ENCODE peak calls at places on chromosomes 4 and X, in four cellular contexts. One of them, this sample, is unnamed.

GRCh38 chrX:86171366-86171765 is 23.1 kb downstream of the DACH2 start:
- DNase-seq in foreskin fibroblast: no peak
- DNase-seq in PC-3: peak; percentile 28
- DNase-seq in breast epithelium: no peak
- DNase-seq in this sample: no peak

GRCh38 chr4:100175853-100176252 is 14.4 kb downstream of the DDIT4L start:
- DNase-seq in foreskin fibroblast: no peak
- DNase-seq in PC-3: no peak
- DNase-seq in breast epithelium: no peak
- DNase-seq in this sample: no peak

GRCh38 chr4:153109296-153109868 is 94.9 kb upstream of the TRIM2 start:
- DNase-seq in foreskin fibroblast: no peak
- DNase-seq in PC-3: no peak
- DNase-seq in breast epithelium: no peak
- DNase-seq in this sample: no peak

GRCh38 chr4:139776235-139776634 is 110.6 kb downstream of the MGST2 start:
- DNase-seq in breast epithelium: no peak
- DNase-seq in PC-3: no peak
- DNase-seq in foreskin fibroblast: no peak
- DNase-seq in this sample: no peak

GRCh38 chrX:155112171-155112570 is 40.9 kb downstream of the BRCC3 start:
- DNase-seq in breast epithelium: no peak
- DNase-seq in foreskin fibroblast: no peak
- DNase-seq in PC-3: peak; percentile 74
- DNase-seq in this sample: no peak

GRCh38 chr4:128291096-128291495 is 3.5 kb upstream of the PGRMC2 start:
- DNase-seq in foreskin fibroblast: no peak
- DNase-seq in breast epithelium: no peak
- DNase-seq in PC-3: no peak
- DNase-seq in this sample: no peak

GRCh38 chr4:181301735-181302380 is 941.3 kb upstream of the TENM3 start:
- DNase-seq in PC-3: peak; percentile 33
- DNase-seq in breast epithelium: no peak
- DNase-seq in foreskin fibroblast: no peak
- DNase-seq in this sample: no peak

GRCh38 chrX:40083120-40083978 is 14.4 kb downstream of the BCOR start:
- DNase-seq in breast epithelium: no peak
- DNase-seq in foreskin fibroblast: no peak
- DNase-seq in PC-3: peak; percentile 40
- DNase-seq in this sample: no peak

GRCh38 chr4:158446106-158446505 is 75.6 kb upstream of the RXFP1 start:
- DNase-seq in foreskin fibroblast: peak; percentile 82
- DNase-seq in breast epithelium: no peak
- DNase-seq in PC-3: peak; percentile 15
- DNase-seq in this sample: no peak

GRCh38 chr4:145352438-145353145 is 129.1 kb upstream of the SMAD1 start:
- DNase-seq in PC-3: no peak
- DNase-seq in foreskin fibroblast: no peak
- DNase-seq in breast epithelium: no peak
- DNase-seq in this sample: no peak

GRCh38 chr4:123941306-123941705 is 544.7 kb downstream of the SPRY1 start:
- DNase-seq in foreskin fibroblast: peak; percentile 61
- DNase-seq in breast epithelium: no peak
- DNase-seq in PC-3: no peak
- DNase-seq in this sample: no peak

GRCh38 chrX:110178179-110178865 is 139.6 kb downstream of the AMMECR1 start:
- DNase-seq in foreskin fibroblast: no peak
- DNase-seq in PC-3: no peak
- DNase-seq in breast epithelium: no peak
- DNase-seq in this sample: no peak

GRCh38 chrX:118345401-118346257 is at the start of gene WDR44:
- DNase-seq in PC-3: peak; percentile 96
- DNase-seq in foreskin fibroblast: peak; percentile 92
- DNase-seq in breast epithelium: peak; percentile 90
- DNase-seq in this sample: peak; percentile 98

GRCh38 chr4:177239878-177240277 is 69.8 kb upstream of the NEIL3 start:
- DNase-seq in foreskin fibroblast: no peak
- DNase-seq in PC-3: no peak
- DNase-seq in breast epithelium: no peak
- DNase-seq in this sample: no peak

GRCh38 chrX:68829594-68830485 is 1.0 kb downstream of the EFNB1 start:
- DNase-seq in foreskin fibroblast: peak; percentile 36
- DNase-seq in breast epithelium: no peak
- DNase-seq in PC-3: no peak
- DNase-seq in this sample: peak; percentile 87

GRCh38 chrX:68832101-68832416 is 3.2 kb downstream of the EFNB1 start:
- DNase-seq in PC-3: peak; percentile 70
- DNase-seq in breast epithelium: no peak
- DNase-seq in foreskin fibroblast: peak; percentile 74
- DNase-seq in this sample: peak; percentile 90

GRCh38 chrX:68830486-68831404 is 1.9 kb downstream of the EFNB1 start:
- DNase-seq in foreskin fibroblast: no peak
- DNase-seq in PC-3: peak; percentile 26
- DNase-seq in breast epithelium: no peak
- DNase-seq in this sample: peak; percentile 84

GRCh38 chrX:68832516-68833447 is 4.0 kb downstream of the EFNB1 start:
- DNase-seq in foreskin fibroblast: no peak
- DNase-seq in PC-3: no peak
- DNase-seq in breast epithelium: no peak
- DNase-seq in this sample: no peak

DNA sequence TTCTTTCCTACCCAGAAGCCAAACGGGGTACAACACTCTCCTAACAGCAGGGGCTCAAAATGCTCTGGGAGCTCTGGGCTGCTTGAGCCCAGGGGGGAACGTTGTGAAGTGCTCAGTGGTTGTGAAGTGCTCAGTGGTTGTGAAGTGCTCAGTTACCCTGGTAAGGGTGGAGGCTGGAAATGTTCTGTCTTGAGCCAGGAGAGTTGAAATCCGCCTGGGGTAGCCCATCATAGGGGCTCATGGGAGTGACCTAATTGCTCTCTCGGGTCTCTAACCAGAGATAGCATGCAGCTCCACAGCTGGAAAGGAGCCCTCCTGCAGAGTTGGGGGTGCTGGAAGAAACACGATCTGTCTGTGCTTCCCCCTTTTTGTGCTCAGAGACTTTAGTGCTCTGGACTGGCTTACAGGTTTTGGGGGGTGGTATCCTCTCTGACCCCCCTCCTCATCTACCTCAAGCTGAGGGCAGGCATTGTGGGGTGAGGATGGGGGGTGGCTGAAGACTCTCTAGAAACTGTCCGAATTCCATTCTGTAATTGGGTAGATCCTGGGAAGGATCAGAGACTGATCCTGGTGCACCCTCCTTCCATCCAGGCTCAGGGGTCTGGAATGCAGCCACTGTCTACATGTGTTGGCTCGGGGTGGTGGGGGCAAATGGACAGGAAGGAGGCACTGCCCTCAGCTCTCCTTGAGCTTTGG is 2.7 kb downstream of the EFNB1 start:
- DNase-seq in PC-3: no peak
- DNase-seq in breast epithelium: no peak
- DNase-seq in foreskin fibroblast: no peak
- DNase-seq in this sample: peak; percentile 81
- H3K4me3 ChIP-seq in PC-3: peak overlapping the region; percentile 93
- H3K4me3 ChIP-seq in breast epithelium: peak overlapping the region; percentile 82
- H3K4me3 ChIP-seq in foreskin fibroblast: peak overlapping the region; percentile 63
- H3K4me3 ChIP-seq in this sample: peak overlapping the region; percentile 8

GRCh38 chrX:137286423-137286822 is 252.6 kb upstream of the GPR101 start:
- DNase-seq in foreskin fibroblast: no peak
- DNase-seq in PC-3: no peak
- DNase-seq in breast epithelium: no peak
- DNase-seq in this sample: no peak

DNA sequence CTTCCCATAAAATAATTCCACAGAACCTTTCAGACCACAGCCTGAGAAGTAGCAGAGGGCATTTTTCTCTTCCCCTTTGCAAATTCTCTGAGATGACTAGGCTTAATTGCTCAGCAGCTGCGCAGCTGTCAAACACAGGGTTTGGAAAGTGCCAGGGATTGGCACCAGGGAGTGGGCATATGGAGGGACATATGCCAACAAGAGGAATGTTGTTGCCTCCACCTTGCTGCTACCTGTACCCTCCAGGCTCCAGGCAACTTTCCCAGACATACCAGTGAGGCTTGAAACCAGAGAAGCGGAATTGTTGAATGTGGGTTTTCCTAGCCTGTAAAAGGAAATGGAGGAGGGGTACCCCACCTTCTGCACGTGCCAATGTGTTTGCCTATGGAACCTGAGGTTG is 256.2 kb upstream of the GPR101 start:
- DNase-seq in PC-3: no peak
- DNase-seq in foreskin fibroblast: no peak
- DNase-seq in breast epithelium: no peak
- DNase-seq in this sample: no peak
- H3K4me3 ChIP-seq in PC-3: no peak overlapping the region
- H3K4me3 ChIP-seq in foreskin fibroblast: no peak overlapping the region
- H3K4me3 ChIP-seq in breast epithelium: no peak overlapping the region
- H3K4me3 ChIP-seq in this sample: no peak overlapping the region

GRCh38 chrX:107507093-107507743 is 57.8 kb downstream of the FRMPD3 start:
- DNase-seq in foreskin fibroblast: no peak
- DNase-seq in PC-3: no peak
- DNase-seq in breast epithelium: no peak
- DNase-seq in this sample: peak; percentile 68
- H3K4me3 ChIP-seq in foreskin fibroblast: no peak overlapping the region
- H3K4me3 ChIP-seq in PC-3: no peak overlapping the region
- H3K4me3 ChIP-seq in breast epithelium: peak overlapping the region; percentile 42
- H3K4me3 ChIP-seq in this sample: no peak overlapping the region

GRCh38 chr4:119189638-119190037 is 22.9 kb upstream of the USP53 start:
- DNase-seq in breast epithelium: no peak
- DNase-seq in PC-3: no peak
- DNase-seq in foreskin fibroblast: peak; percentile 43
- DNase-seq in this sample: no peak
- H3K4me3 ChIP-seq in breast epithelium: no peak overlapping the region
- H3K4me3 ChIP-seq in PC-3: no peak overlapping the region
- H3K4me3 ChIP-seq in foreskin fibroblast: no peak overlapping the region
- H3K4me3 ChIP-seq in this sample: no peak overlapping the region

GRCh38 chr4:2036327-2036726 is 22.8 kb upstream of the NAT8L start:
- DNase-seq in breast epithelium: no peak
- DNase-seq in PC-3: no peak
- DNase-seq in foreskin fibroblast: no peak
- DNase-seq in this sample: peak; percentile 50

GRCh38 chr4:2041234-2042130 is 17.6 kb upstream of the NAT8L start:
- DNase-seq in PC-3: peak; percentile 78
- DNase-seq in foreskin fibroblast: peak; percentile 74
- DNase-seq in breast epithelium: no peak
- DNase-seq in this sample: peak; percentile 92

GRCh38 chr4:2042207-2042946 is 16.8 kb upstream of the NAT8L start:
- DNase-seq in PC-3: no peak
- DNase-seq in foreskin fibroblast: no peak
- DNase-seq in breast epithelium: no peak
- DNase-seq in this sample: peak; percentile 86

GRCh38 chr4:2040391-2041233 is 18.5 kb upstream of the NAT8L start:
- DNase-seq in PC-3: no peak
- DNase-seq in breast epithelium: no peak
- DNase-seq in foreskin fibroblast: no peak
- DNase-seq in this sample: peak; percentile 82

GRCh38 chr4:2036866-2037265 is 22.3 kb upstream of the NAT8L start:
- DNase-seq in breast epithelium: no peak
- DNase-seq in foreskin fibroblast: no peak
- DNase-seq in PC-3: no peak
- DNase-seq in this sample: no peak
- H3K4me3 ChIP-seq in breast epithelium: no peak overlapping the region
- H3K4me3 ChIP-seq in foreskin fibroblast: no peak overlapping the region
- H3K4me3 ChIP-seq in PC-3: no peak overlapping the region
- H3K4me3 ChIP-seq in this sample: no peak overlapping the region

GRCh38 chr4:184355111-184355604 is 119.2 kb downstream of the IRF2 start:
- DNase-seq in foreskin fibroblast: peak; percentile 96
- DNase-seq in breast epithelium: peak; percentile 46
- DNase-seq in PC-3: peak; percentile 89
- DNase-seq in this sample: peak; percentile 61
- H3K4me3 ChIP-seq in foreskin fibroblast: no peak overlapping the region
- H3K4me3 ChIP-seq in breast epithelium: no peak overlapping the region
- H3K4me3 ChIP-seq in PC-3: no peak overlapping the region
- H3K4me3 ChIP-seq in this sample: no peak overlapping the region

GRCh38 chr4:18689308-18689915 is 667.9 kb upstream of the LCORL start:
- DNase-seq in PC-3: peak; percentile 76
- DNase-seq in breast epithelium: peak; percentile 36
- DNase-seq in foreskin fibroblast: peak; percentile 28
- DNase-seq in this sample: no peak

GRCh38 chr4:18686338-18687039 is 664.9 kb upstream of the LCORL start:
- DNase-seq in breast epithelium: no peak
- DNase-seq in PC-3: peak; percentile 51
- DNase-seq in foreskin fibroblast: no peak
- DNase-seq in this sample: no peak

GRCh38 chr4:18695733-18696527 is 674.4 kb upstream of the LCORL start:
- DNase-seq in breast epithelium: no peak
- DNase-seq in foreskin fibroblast: no peak
- DNase-seq in PC-3: no peak
- DNase-seq in this sample: no peak

DNA sequence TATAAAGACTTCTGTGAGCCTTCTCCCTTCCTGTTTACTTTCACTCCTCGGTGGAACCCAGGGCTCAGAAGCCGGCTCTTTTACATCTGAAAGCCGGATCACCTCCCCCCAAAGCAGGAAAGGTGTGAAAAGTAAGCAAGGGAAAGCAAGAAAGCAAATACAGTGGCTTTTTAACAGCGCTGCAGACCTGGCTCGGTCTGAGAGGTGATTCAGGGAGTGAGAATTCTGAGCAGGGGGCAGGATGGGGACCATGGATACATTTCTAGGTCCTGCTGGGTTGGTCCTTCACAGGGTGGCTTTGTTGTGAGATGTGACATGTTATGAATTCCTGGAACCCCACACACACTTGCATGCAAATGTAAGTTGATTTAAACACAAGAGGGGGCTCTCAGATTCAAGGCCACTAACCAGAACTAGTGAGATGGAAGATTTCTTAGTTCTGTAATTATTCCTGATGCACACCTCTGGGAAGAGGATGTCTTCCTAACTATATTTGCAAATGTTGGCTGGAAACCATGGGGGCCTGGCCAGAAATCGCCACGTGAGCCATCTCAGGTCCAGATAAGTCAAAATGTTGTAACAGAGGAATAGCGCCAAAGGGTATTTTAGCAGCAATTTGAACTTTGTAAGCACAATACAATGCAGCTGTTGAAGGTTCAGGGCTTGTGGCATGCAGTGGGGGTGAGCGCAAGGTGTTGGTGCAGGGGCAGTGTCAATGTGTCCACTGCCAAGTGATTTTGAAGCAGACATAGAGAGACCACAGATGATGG is 670.1 kb upstream of the LCORL start:
- DNase-seq in foreskin fibroblast: no peak
- DNase-seq in PC-3: no peak
- DNase-seq in breast epithelium: no peak
- DNase-seq in this sample: no peak
- H3K4me3 ChIP-seq in foreskin fibroblast: no peak overlapping the region
- H3K4me3 ChIP-seq in PC-3: no peak overlapping the region
- H3K4me3 ChIP-seq in breast epithelium: no peak overlapping the region
- H3K4me3 ChIP-seq in this sample: no peak overlapping the region